ENCODE peak calls at places on chromosomes 3 and 15, in eight cellular contexts. One of them, this sample, is unnamed.

GRCh38 chr15:76533060-76533955 is 196.7 kb downstream of the ISL2 start:
- ATAC-seq in Panc1: no peak
- ATAC-seq in gastrocnemius medialis: no peak
- ATAC-seq in B cell: no peak
- ATAC-seq in heart right ventricle: no peak
- ATAC-seq in stimulated activated naive CD8-positive, alpha-beta T cell treated with anti-CD3 and anti-CD28 coated beads, Interleukin-15, amount 100 ng/mL, for 72 hours: no peak
- ATAC-seq in PC-3: peak; percentile 96
- ATAC-seq in psoas muscle: no peak
- ATAC-seq in this sample: no peak

GRCh38 chr3:63972987-63973386 is 50.3 kb downstream of the PSMD6 start:
- ATAC-seq in Panc1: no peak
- ATAC-seq in gastrocnemius medialis: no peak
- ATAC-seq in B cell: no peak
- ATAC-seq in heart right ventricle: no peak
- ATAC-seq in stimulated activated naive CD8-positive, alpha-beta T cell treated with anti-CD3 and anti-CD28 coated beads, Interleukin-15, amount 100 ng/mL, for 72 hours: no peak
- ATAC-seq in PC-3: peak; percentile 63
- ATAC-seq in psoas muscle: no peak
- ATAC-seq in this sample: no peak

GRCh38 chr15:33068007-33068441 is 126.5 kb downstream of the FMN1 start:
- ATAC-seq in Panc1: peak; percentile 83
- ATAC-seq in gastrocnemius medialis: peak; percentile 48
- ATAC-seq in B cell: peak; percentile 56
- ATAC-seq in heart right ventricle: peak; percentile 47
- ATAC-seq in stimulated activated naive CD8-positive, alpha-beta T cell treated with anti-CD3 and anti-CD28 coated beads, Interleukin-15, amount 100 ng/mL, for 72 hours: peak; percentile 80
- ATAC-seq in PC-3: peak; percentile 68
- ATAC-seq in psoas muscle: peak; percentile 75
- ATAC-seq in this sample: peak; percentile 74

GRCh38 chr3:12423918-12424634 is 60.2 kb upstream of the TSEN2 start:
- ATAC-seq in Panc1: peak; percentile 36
- ATAC-seq in gastrocnemius medialis: no peak
- ATAC-seq in B cell: no peak
- ATAC-seq in heart right ventricle: no peak
- ATAC-seq in stimulated activated naive CD8-positive, alpha-beta T cell treated with anti-CD3 and anti-CD28 coated beads, Interleukin-15, amount 100 ng/mL, for 72 hours: peak; percentile 78
- ATAC-seq in PC-3: peak; percentile 62
- ATAC-seq in psoas muscle: no peak
- ATAC-seq in this sample: no peak

GRCh38 chr15:39388118-39388517 is 192.8 kb upstream of the THBS1 start:
- ATAC-seq in Panc1: no peak
- ATAC-seq in gastrocnemius medialis: no peak
- ATAC-seq in B cell: no peak
- ATAC-seq in heart right ventricle: no peak
- ATAC-seq in stimulated activated naive CD8-positive, alpha-beta T cell treated with anti-CD3 and anti-CD28 coated beads, Interleukin-15, amount 100 ng/mL, for 72 hours: no peak
- ATAC-seq in PC-3: no peak
- ATAC-seq in psoas muscle: no peak
- ATAC-seq in this sample: peak; percentile 28

GRCh38 chr3:31710123-31710841 is 177.6 kb downstream of the STT3B start:
- ATAC-seq in Panc1: no peak
- ATAC-seq in gastrocnemius medialis: no peak
- ATAC-seq in B cell: peak; percentile 71
- ATAC-seq in heart right ventricle: no peak
- ATAC-seq in stimulated activated naive CD8-positive, alpha-beta T cell treated with anti-CD3 and anti-CD28 coated beads, Interleukin-15, amount 100 ng/mL, for 72 hours: no peak
- ATAC-seq in PC-3: no peak
- ATAC-seq in psoas muscle: no peak
- ATAC-seq in this sample: no peak

GRCh38 chr3:195559723-195560409 is 16.7 kb upstream of the PPP1R2 start:
- ATAC-seq in Panc1: peak; percentile 55
- ATAC-seq in gastrocnemius medialis: peak; percentile 81
- ATAC-seq in B cell: no peak
- ATAC-seq in heart right ventricle: no peak
- ATAC-seq in stimulated activated naive CD8-positive, alpha-beta T cell treated with anti-CD3 and anti-CD28 coated beads, Interleukin-15, amount 100 ng/mL, for 72 hours: no peak
- ATAC-seq in PC-3: peak; percentile 89
- ATAC-seq in psoas muscle: peak; percentile 87
- ATAC-seq in this sample: peak; percentile 31

GRCh38 chr3:40009991-40010390 is 200.6 kb downstream of the MYRIP start:
- ATAC-seq in Panc1: no peak
- ATAC-seq in gastrocnemius medialis: no peak
- ATAC-seq in B cell: no peak
- ATAC-seq in heart right ventricle: no peak
- ATAC-seq in stimulated activated naive CD8-positive, alpha-beta T cell treated with anti-CD3 and anti-CD28 coated beads, Interleukin-15, amount 100 ng/mL, for 72 hours: no peak
- ATAC-seq in PC-3: no peak
- ATAC-seq in psoas muscle: no peak
- ATAC-seq in this sample: no peak

GRCh38 chr3:67388738-67389137 is 265.7 kb downstream of the SUCLG2 start:
- ATAC-seq in Panc1: no peak
- ATAC-seq in gastrocnemius medialis: no peak
- ATAC-seq in B cell: no peak
- ATAC-seq in heart right ventricle: no peak
- ATAC-seq in stimulated activated naive CD8-positive, alpha-beta T cell treated with anti-CD3 and anti-CD28 coated beads, Interleukin-15, amount 100 ng/mL, for 72 hours: no peak
- ATAC-seq in PC-3: no peak
- ATAC-seq in psoas muscle: no peak
- ATAC-seq in this sample: no peak

GRCh38 chr3:71269896-71270295 is 313.6 kb downstream of the FOXP1 start:
- ATAC-seq in Panc1: no peak
- ATAC-seq in gastrocnemius medialis: no peak
- ATAC-seq in B cell: no peak
- ATAC-seq in heart right ventricle: no peak
- ATAC-seq in stimulated activated naive CD8-positive, alpha-beta T cell treated with anti-CD3 and anti-CD28 coated beads, Interleukin-15, amount 100 ng/mL, for 72 hours: peak; percentile 69
- ATAC-seq in PC-3: no peak
- ATAC-seq in psoas muscle: no peak
- ATAC-seq in this sample: no peak

GRCh38 chr3:52099006-52099405 is 42.6 kb upstream of the DUSP7 start:
- ATAC-seq in Panc1: no peak
- ATAC-seq in gastrocnemius medialis: no peak
- ATAC-seq in B cell: no peak
- ATAC-seq in heart right ventricle: peak; percentile 74
- ATAC-seq in stimulated activated naive CD8-positive, alpha-beta T cell treated with anti-CD3 and anti-CD28 coated beads, Interleukin-15, amount 100 ng/mL, for 72 hours: no peak
- ATAC-seq in PC-3: peak; percentile 80
- ATAC-seq in psoas muscle: no peak
- ATAC-seq in this sample: no peak

GRCh38 chr3:37668831-37669610 is 192.7 kb upstream of the CTDSPL start:
- ATAC-seq in Panc1: no peak
- ATAC-seq in gastrocnemius medialis: no peak
- ATAC-seq in B cell: no peak
- ATAC-seq in heart right ventricle: peak; percentile 49
- ATAC-seq in stimulated activated naive CD8-positive, alpha-beta T cell treated with anti-CD3 and anti-CD28 coated beads, Interleukin-15, amount 100 ng/mL, for 72 hours: no peak
- ATAC-seq in PC-3: no peak
- ATAC-seq in psoas muscle: no peak
- ATAC-seq in this sample: peak; percentile 30

GRCh38 chr3:123271466-123272159 is 69.9 kb downstream of the SEC22A start:
- ATAC-seq in Panc1: no peak
- ATAC-seq in gastrocnemius medialis: peak; percentile 88
- ATAC-seq in B cell: no peak
- ATAC-seq in heart right ventricle: peak; percentile 57
- ATAC-seq in stimulated activated naive CD8-positive, alpha-beta T cell treated with anti-CD3 and anti-CD28 coated beads, Interleukin-15, amount 100 ng/mL, for 72 hours: no peak
- ATAC-seq in PC-3: no peak
- ATAC-seq in psoas muscle: peak; percentile 63
- ATAC-seq in this sample: peak; percentile 56

GRCh38 chr3:112197131-112197530 is 64.1 kb upstream of the GCSAM start:
- ATAC-seq in Panc1: no peak
- ATAC-seq in gastrocnemius medialis: no peak
- ATAC-seq in B cell: no peak
- ATAC-seq in heart right ventricle: no peak
- ATAC-seq in stimulated activated naive CD8-positive, alpha-beta T cell treated with anti-CD3 and anti-CD28 coated beads, Interleukin-15, amount 100 ng/mL, for 72 hours: no peak
- ATAC-seq in PC-3: no peak
- ATAC-seq in psoas muscle: no peak
- ATAC-seq in this sample: no peak

GRCh38 chr3:16071246-16071645 is 103.2 kb upstream of the GALNT15 start:
- ATAC-seq in Panc1: no peak
- ATAC-seq in gastrocnemius medialis: no peak
- ATAC-seq in B cell: no peak
- ATAC-seq in heart right ventricle: no peak
- ATAC-seq in stimulated activated naive CD8-positive, alpha-beta T cell treated with anti-CD3 and anti-CD28 coated beads, Interleukin-15, amount 100 ng/mL, for 72 hours: no peak
- ATAC-seq in PC-3: peak; percentile 55
- ATAC-seq in psoas muscle: no peak
- ATAC-seq in this sample: no peak

GRCh38 chr15:79185199-79185598 is 94.6 kb upstream of the RASGRF1 start:
- ATAC-seq in Panc1: peak; percentile 33
- ATAC-seq in gastrocnemius medialis: no peak
- ATAC-seq in B cell: no peak
- ATAC-seq in heart right ventricle: no peak
- ATAC-seq in stimulated activated naive CD8-positive, alpha-beta T cell treated with anti-CD3 and anti-CD28 coated beads, Interleukin-15, amount 100 ng/mL, for 72 hours: no peak
- ATAC-seq in PC-3: no peak
- ATAC-seq in psoas muscle: no peak
- ATAC-seq in this sample: no peak

GRCh38 chr3:128824132-128824850 is 55.1 kb upstream of the ACAD9 start:
- ATAC-seq in Panc1: peak; percentile 51
- ATAC-seq in gastrocnemius medialis: peak; percentile 40
- ATAC-seq in B cell: no peak
- ATAC-seq in heart right ventricle: no peak
- ATAC-seq in stimulated activated naive CD8-positive, alpha-beta T cell treated with anti-CD3 and anti-CD28 coated beads, Interleukin-15, amount 100 ng/mL, for 72 hours: no peak
- ATAC-seq in PC-3: no peak
- ATAC-seq in psoas muscle: peak; percentile 82
- ATAC-seq in this sample: no peak

GRCh38 chr3:46944191-46944590 is 32.4 kb downstream of the CCDC12 start:
- ATAC-seq in Panc1: peak; percentile 46
- ATAC-seq in gastrocnemius medialis: no peak
- ATAC-seq in B cell: no peak
- ATAC-seq in heart right ventricle: no peak
- ATAC-seq in stimulated activated naive CD8-positive, alpha-beta T cell treated with anti-CD3 and anti-CD28 coated beads, Interleukin-15, amount 100 ng/mL, for 72 hours: no peak
- ATAC-seq in PC-3: peak; percentile 35
- ATAC-seq in psoas muscle: no peak
- ATAC-seq in this sample: no peak

GRCh38 chr3:55534876-55535275 is 47.8 kb upstream of the WNT5A start:
- ATAC-seq in Panc1: no peak
- ATAC-seq in gastrocnemius medialis: no peak
- ATAC-seq in B cell: no peak
- ATAC-seq in heart right ventricle: no peak
- ATAC-seq in stimulated activated naive CD8-positive, alpha-beta T cell treated with anti-CD3 and anti-CD28 coated beads, Interleukin-15, amount 100 ng/mL, for 72 hours: no peak
- ATAC-seq in PC-3: peak; percentile 93
- ATAC-seq in psoas muscle: no peak
- ATAC-seq in this sample: no peak

GRCh38 chr3:9452417-9452816 is 55.0 kb downstream of the SETD5 start:
- ATAC-seq in Panc1: no peak
- ATAC-seq in gastrocnemius medialis: no peak
- ATAC-seq in B cell: no peak
- ATAC-seq in heart right ventricle: no peak
- ATAC-seq in stimulated activated naive CD8-positive, alpha-beta T cell treated with anti-CD3 and anti-CD28 coated beads, Interleukin-15, amount 100 ng/mL, for 72 hours: peak; percentile 46
- ATAC-seq in PC-3: no peak
- ATAC-seq in psoas muscle: no peak
- ATAC-seq in this sample: no peak

GRCh38 chr3:46422617-46423016 is 15.6 kb downstream of the CCRL2 start:
- ATAC-seq in Panc1: no peak
- ATAC-seq in gastrocnemius medialis: no peak
- ATAC-seq in B cell: no peak
- ATAC-seq in heart right ventricle: no peak
- ATAC-seq in stimulated activated naive CD8-positive, alpha-beta T cell treated with anti-CD3 and anti-CD28 coated beads, Interleukin-15, amount 100 ng/mL, for 72 hours: no peak
- ATAC-seq in PC-3: peak; percentile 100
- ATAC-seq in psoas muscle: peak; percentile 56
- ATAC-seq in this sample: no peak

GRCh38 chr3:86938706-86939105 is 52.2 kb downstream of the VGLL3 start:
- ATAC-seq in Panc1: no peak
- ATAC-seq in gastrocnemius medialis: no peak
- ATAC-seq in B cell: no peak
- ATAC-seq in heart right ventricle: no peak
- ATAC-seq in stimulated activated naive CD8-positive, alpha-beta T cell treated with anti-CD3 and anti-CD28 coated beads, Interleukin-15, amount 100 ng/mL, for 72 hours: no peak
- ATAC-seq in PC-3: no peak
- ATAC-seq in psoas muscle: peak; percentile 37
- ATAC-seq in this sample: no peak

GRCh38 chr15:31605467-31605931 is 278.9 kb downstream of the KLF13 start:
- ATAC-seq in Panc1: no peak
- ATAC-seq in gastrocnemius medialis: no peak
- ATAC-seq in B cell: no peak
- ATAC-seq in heart right ventricle: peak; percentile 33
- ATAC-seq in stimulated activated naive CD8-positive, alpha-beta T cell treated with anti-CD3 and anti-CD28 coated beads, Interleukin-15, amount 100 ng/mL, for 72 hours: no peak
- ATAC-seq in PC-3: peak; percentile 24
- ATAC-seq in psoas muscle: no peak
- ATAC-seq in this sample: no peak

GRCh38 chr3:196803891-196804468 is 63.7 kb upstream of the SENP5 start:
- ATAC-seq in Panc1: no peak
- ATAC-seq in gastrocnemius medialis: no peak
- ATAC-seq in B cell: no peak
- ATAC-seq in heart right ventricle: no peak
- ATAC-seq in stimulated activated naive CD8-positive, alpha-beta T cell treated with anti-CD3 and anti-CD28 coated beads, Interleukin-15, amount 100 ng/mL, for 72 hours: peak; percentile 93
- ATAC-seq in PC-3: no peak
- ATAC-seq in psoas muscle: no peak
- ATAC-seq in this sample: no peak

GRCh38 chr3:171187706-171188290 is 161.3 kb upstream of the SLC2A2 start:
- ATAC-seq in Panc1: peak; percentile 88
- ATAC-seq in gastrocnemius medialis: peak; percentile 88
- ATAC-seq in B cell: no peak
- ATAC-seq in heart right ventricle: peak; percentile 57
- ATAC-seq in stimulated activated naive CD8-positive, alpha-beta T cell treated with anti-CD3 and anti-CD28 coated beads, Interleukin-15, amount 100 ng/mL, for 72 hours: no peak
- ATAC-seq in PC-3: peak; percentile 41
- ATAC-seq in psoas muscle: peak; percentile 55
- ATAC-seq in this sample: no peak

GRCh38 chr3:105691633-105692032 is 177.2 kb downstream of the CBLB start:
- ATAC-seq in Panc1: no peak
- ATAC-seq in gastrocnemius medialis: peak; percentile 72
- ATAC-seq in B cell: no peak
- ATAC-seq in heart right ventricle: peak; percentile 55
- ATAC-seq in stimulated activated naive CD8-positive, alpha-beta T cell treated with anti-CD3 and anti-CD28 coated beads, Interleukin-15, amount 100 ng/mL, for 72 hours: no peak
- ATAC-seq in PC-3: no peak
- ATAC-seq in psoas muscle: no peak
- ATAC-seq in this sample: peak; percentile 28

GRCh38 chr3:167734498-167735232 is at the start of gene PDCD10:
- ATAC-seq in Panc1: peak; percentile 95
- ATAC-seq in gastrocnemius medialis: peak; percentile 96
- ATAC-seq in B cell: peak; percentile 84
- ATAC-seq in heart right ventricle: peak; percentile 97
- ATAC-seq in stimulated activated naive CD8-positive, alpha-beta T cell treated with anti-CD3 and anti-CD28 coated beads, Interleukin-15, amount 100 ng/mL, for 72 hours: peak; percentile 90
- ATAC-seq in PC-3: peak; percentile 86
- ATAC-seq in psoas muscle: peak; percentile 95
- ATAC-seq in this sample: peak; percentile 96

GRCh38 chr3:48151807-48152427 is 36.3 kb downstream of the CDC25A start:
- ATAC-seq in Panc1: peak; percentile 71
- ATAC-seq in gastrocnemius medialis: peak; percentile 51
- ATAC-seq in B cell: no peak
- ATAC-seq in heart right ventricle: peak; percentile 27
- ATAC-seq in stimulated activated naive CD8-positive, alpha-beta T cell treated with anti-CD3 and anti-CD28 coated beads, Interleukin-15, amount 100 ng/mL, for 72 hours: peak; percentile 31
- ATAC-seq in PC-3: peak; percentile 51
- ATAC-seq in psoas muscle: peak; percentile 51
- ATAC-seq in this sample: peak; percentile 39

GRCh38 chr15:96553931-96554330 is 223.4 kb downstream of the NR2F2 start:
- ATAC-seq in Panc1: no peak
- ATAC-seq in gastrocnemius medialis: no peak
- ATAC-seq in B cell: no peak
- ATAC-seq in heart right ventricle: no peak
- ATAC-seq in stimulated activated naive CD8-positive, alpha-beta T cell treated with anti-CD3 and anti-CD28 coated beads, Interleukin-15, amount 100 ng/mL, for 72 hours: no peak
- ATAC-seq in PC-3: no peak
- ATAC-seq in psoas muscle: no peak
- ATAC-seq in this sample: no peak

GRCh38 chr15:63191895-63192603 is 2.6 kb downstream of the RAB8B start:
- ATAC-seq in Panc1: no peak
- ATAC-seq in gastrocnemius medialis: no peak
- ATAC-seq in B cell: peak; percentile 50
- ATAC-seq in heart right ventricle: no peak
- ATAC-seq in stimulated activated naive CD8-positive, alpha-beta T cell treated with anti-CD3 and anti-CD28 coated beads, Interleukin-15, amount 100 ng/mL, for 72 hours: peak; percentile 75
- ATAC-seq in PC-3: no peak
- ATAC-seq in psoas muscle: no peak
- ATAC-seq in this sample: no peak